ENCODE peak calls at places on chromosomes 11 and 22, in four cellular contexts. G is left ventricle myocardium inferior, T is right lobe of liver, A is cardiac muscle cell. I is an unnamed sample.

GRCh38 chr11:24935059-24935458 is 438.2 kb downstream of the LUZP2 start:
- DNase-seq in G (no peak), T (no peak), A (no peak), I (no peak)

GRCh38 chr11:15969281-15969680 is 387.1 kb downstream of the SOX6 start:
- DNase-seq in G (peak; percentile 50), T (peak; percentile 77), A (peak; percentile 54), I (no peak)

GRCh38 chr22:49935561-49935960 is 17.1 kb downstream of the CRELD2 start:
- DNase-seq in G (no peak), T (no peak), A (no peak), I (no peak)

GRCh38 chr22:27306771-27307170 is 494.8 kb downstream of the MN1 start:
- DNase-seq in G (no peak), T (no peak), A (no peak), I (no peak)

GRCh38 chr11:57823859-57824258 is 62.3 kb downstream of the CTNND1 start:
- DNase-seq in G (no peak), T (no peak), A (no peak), I (no peak)

GRCh38 chr11:107116358-107116757 is 98.1 kb upstream of the GUCY1A2 start:
- DNase-seq in G (no peak), T (no peak), A (no peak), I (no peak)

GRCh38 chr11:125950696-125951645 is 5.1 kb downstream of the VSIG10L2 start:
- DNase-seq in G (peak; percentile 74), T (no peak), A (no peak), I (no peak)

GRCh38 chr11:74611369-74611861 is 19.0 kb downstream of the POLD3 start:
- DNase-seq in G (no peak), T (no peak), A (peak; percentile 18), I (no peak)

GRCh38 chr11:116707250-116707649 is 65.5 kb downstream of the BUD13 start:
- DNase-seq in G (no peak), T (no peak), A (no peak), I (no peak)

GRCh38 chr11:45900916-45901617 is 6.0 kb downstream of the FREY1 start:
- DNase-seq in G (no peak), T (no peak), A (no peak), I (no peak)

GRCh38 chr22:47929073-47929472 is 1166.6 kb downstream of the TBC1D22A start:
- DNase-seq in G (no peak), T (no peak), A (no peak), I (no peak)

GRCh38 chr22:19550382-19550781 is 26.2 kb upstream of the CLDN5 start:
- DNase-seq in G (no peak), T (no peak), A (no peak), I (no peak)

GRCh38 chr11:74255741-74256369 is 55.6 kb downstream of the P4HA3 start:
- DNase-seq in G (no peak), T (peak; percentile 52), A (peak; percentile 66), I (peak; percentile 80)

GRCh38 chr22:43482310-43482625 is 70.5 kb downstream of the MPPED1 start:
- DNase-seq in G (no peak), T (no peak), A (no peak), I (no peak)

GRCh38 chr22:43483266-43483665 is 71.5 kb downstream of the MPPED1 start:
- DNase-seq in G (no peak), T (no peak), A (no peak), I (no peak)

GRCh38 chr22:43483669-43484068 is 71.9 kb downstream of the MPPED1 start:
- DNase-seq in G (no peak), T (no peak), A (no peak), I (no peak)

GRCh38 chr22:43479962-43480361 is 68.1 kb downstream of the MPPED1 start:
- DNase-seq in G (no peak), T (no peak), A (no peak), I (no peak)

DNA sequence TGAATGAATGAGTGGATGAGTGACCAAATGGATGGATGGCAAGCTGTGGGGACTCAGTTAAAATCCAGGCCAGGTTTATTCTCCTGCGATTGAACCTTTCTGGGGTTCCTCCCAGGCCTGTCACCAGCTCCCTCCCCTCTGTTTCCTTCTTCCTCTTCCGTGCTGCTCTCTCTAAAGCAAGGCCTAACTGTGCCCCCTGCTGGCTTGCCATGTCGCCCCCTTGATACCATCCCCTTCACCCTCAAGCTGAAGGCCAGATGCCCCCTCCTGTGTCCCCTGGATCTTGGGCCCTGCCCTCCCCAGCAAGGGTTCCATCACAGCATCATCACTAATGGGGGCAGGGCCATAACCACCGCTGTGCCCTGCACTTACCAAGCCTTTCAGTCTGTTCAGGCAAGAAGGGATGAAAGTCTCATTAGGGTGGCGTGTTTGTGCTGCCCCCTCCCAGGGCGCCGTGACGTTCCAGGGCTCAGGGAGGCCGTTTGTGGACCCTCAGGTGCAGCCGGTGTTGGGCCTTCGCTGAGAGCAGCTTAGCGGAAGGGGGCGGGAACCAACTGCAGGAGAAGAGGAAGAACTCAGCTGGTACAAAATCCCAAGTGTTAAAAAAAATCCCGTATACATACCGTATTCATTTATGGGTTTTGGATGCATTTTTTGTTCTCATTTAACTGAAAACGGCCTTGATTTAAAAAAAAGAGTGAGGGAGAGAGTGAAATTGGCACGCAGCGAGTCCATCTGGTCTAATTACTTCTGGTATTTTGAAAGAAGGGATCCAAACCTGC is 69.9 kb downstream of the MPPED1 start:
- DNase-seq in G (no peak), T (no peak), A (peak; percentile 10), I (no peak)
- TF ChIP-seq CTCF in G (no peak), T (no peak), A (no peak), I (peak; percentile 6)

GRCh38 chr11:19714387-19715363 is 2.0 kb downstream of the NAV2 start:
- DNase-seq in G (peak; percentile 53), T (peak; percentile 86), A (peak; percentile 55), I (no peak)
- TF ChIP-seq CTCF in G (no peak), T (no peak), A (no peak), I (no peak)

DNA sequence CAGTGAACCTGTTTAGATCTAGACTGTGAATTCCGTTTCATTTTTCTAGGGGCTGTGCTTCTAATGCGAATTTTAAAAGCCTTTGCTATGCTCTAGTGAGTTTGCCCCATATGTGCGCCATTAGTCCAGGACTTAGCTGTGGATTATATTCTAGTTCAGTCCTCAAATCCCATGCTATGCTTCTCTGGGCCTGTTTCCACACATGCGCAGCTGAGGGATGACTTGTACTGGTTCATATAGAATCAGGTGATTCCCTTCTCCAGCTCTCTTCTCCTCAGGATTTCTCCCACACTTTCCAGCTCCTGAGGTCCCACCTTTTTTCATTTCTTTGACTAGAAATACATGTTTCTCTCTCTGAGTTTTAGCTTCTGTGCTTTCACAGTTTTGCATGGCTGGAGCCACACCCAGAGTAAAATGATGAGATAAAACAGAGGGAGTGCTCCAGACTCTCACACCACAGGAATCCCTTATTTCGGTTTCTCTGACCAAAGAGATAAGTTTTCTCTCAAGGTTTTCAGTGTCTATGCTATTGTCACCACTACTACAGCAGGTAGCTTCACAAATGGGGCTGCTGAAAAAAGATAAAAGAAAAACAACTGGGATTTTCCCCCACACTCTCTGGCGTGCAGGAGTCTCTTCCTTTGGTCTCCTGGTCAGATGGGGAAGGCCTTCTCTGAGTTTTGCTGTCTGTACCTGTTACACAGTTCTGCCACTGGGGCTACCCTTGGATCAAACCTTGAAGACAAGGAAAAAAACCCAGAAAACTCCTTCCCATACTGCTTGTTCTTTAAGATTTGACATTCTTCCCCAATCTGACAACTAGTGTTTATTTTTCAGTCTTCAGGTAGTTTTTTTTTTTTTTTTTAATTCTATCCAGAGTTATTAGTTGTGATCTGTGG is 96.2 kb upstream of the TEAD1 start:
- DNase-seq in G (no peak), T (no peak), A (no peak), I (no peak)
- TF ChIP-seq CTCF in G (no peak), T (no peak), A (peak; percentile 7), I (no peak)

DNA sequence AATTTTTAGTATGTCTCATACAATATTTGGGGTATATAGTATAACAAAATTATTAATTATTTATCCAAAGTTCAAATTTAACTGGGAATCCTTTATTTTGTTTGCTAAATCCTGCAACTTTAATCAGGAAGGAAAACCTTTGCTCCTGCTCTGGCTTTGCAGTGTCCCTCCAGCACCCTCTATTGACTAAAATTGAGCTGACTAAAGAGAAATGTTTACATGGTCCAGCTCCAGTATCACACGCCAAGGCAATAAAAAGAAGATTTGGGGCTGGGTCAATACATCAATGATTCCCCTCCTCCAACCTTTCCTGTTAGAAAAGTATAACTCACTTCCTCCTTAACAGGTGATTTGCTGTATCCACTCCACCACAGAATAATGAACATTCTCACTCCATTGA is 153.0 kb upstream of the LRRC4C start:
- DNase-seq in G (no peak), T (no peak), A (no peak), I (no peak)
- TF ChIP-seq CTCF in G (no peak), T (no peak), A (no peak), I (no peak)

DNA sequence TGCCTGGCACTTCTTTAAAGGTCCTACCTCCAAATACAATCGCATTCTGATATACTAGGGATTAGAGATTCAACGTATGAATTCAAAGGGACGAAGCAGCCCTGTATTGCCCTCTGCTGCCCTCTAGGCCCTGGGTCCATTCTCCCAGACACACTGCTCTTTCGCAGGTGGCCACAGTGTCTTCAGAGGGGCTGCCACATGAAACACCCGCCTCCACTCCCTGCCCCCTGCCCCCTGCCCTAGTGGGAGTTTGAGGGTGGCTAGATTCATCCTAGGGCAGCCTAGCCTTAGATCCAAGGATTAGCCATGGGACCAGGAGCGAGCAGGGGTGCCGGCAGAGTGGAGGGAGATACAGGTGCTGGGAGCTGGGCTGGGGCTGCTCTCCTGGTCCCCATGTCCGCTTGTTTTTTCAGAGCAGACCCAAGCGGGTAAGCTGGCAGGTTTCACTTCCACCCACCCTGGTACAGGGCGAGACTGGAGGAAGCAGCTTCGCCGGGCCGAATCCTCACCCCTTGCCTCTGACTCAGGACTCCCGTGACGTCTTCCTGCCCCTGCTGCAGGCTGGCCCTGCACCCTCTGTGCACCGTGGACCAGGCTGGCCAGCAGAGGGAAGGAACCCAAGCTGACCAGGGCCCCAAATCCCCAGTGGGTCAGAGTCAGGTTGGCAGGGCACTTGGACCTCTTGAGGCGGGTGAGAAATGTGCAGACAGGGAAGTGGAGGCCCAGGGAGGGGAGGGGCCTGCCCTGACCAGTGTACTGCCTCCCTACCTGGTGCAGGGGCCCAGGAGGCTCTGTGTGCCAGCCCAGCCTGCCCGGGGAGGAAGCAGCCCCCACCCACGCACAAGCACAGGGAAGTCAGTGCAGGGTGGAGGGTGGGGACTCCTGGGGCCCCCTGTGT is 28.4 kb upstream of the HMOX1 start:
- DNase-seq in G (peak; percentile 74), T (peak; percentile 61), A (peak; percentile 57), I (peak; percentile 67)
- TF ChIP-seq CTCF in G (no peak), T (peak; percentile 12), A (peak; percentile 19), I (peak; percentile 39)

DNA sequence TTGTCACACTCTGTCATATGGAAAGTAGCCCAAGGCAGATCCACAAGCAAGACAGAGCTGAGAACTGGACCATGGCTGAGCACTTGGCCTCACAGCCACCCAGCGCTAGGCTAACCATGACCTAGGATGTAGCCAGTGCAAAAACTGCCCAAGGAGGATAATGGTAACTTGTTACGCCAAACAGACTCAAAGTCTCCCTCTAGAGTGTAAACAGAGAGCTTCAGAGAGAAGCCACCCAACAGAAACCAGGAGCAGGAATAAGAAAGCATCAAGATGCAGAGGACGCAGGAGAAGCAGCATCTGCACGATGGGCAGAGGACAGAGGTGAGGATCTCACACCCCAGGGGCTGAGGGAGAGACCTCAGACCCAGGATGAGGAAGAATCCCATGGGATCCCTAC is 97.9 kb downstream of the RCN1 start:
- DNase-seq in G (no peak), T (no peak), A (no peak), I (no peak)
- TF ChIP-seq CTCF in G (no peak), T (no peak), A (peak; percentile 17), I (no peak)